ENCODE peak calls at places on chromosomes 3 and 15, in nine cellular contexts. W is foreskin fibroblast; V is sciatic nerve; O is activated T-helper 1 cell treated with anti-CD3 and anti-CD28 coated beads, Interleukin-2, amount 50 U/mL, for 16 hours; E is endothelial cell; B is anterior cingulate cortex; I is GM12878; P is fibroblast of lung; X is left colon. C is an unnamed sample.

GRCh38 chr15:100627789-100628395 is 25.5 kb downstream of the ASB7 start:
- DNase-seq in X (peak), W (peak), P (peak), E (peak), I (peak), B (peak), O (peak), V (peak), C (peak)

GRCh38 chr3:112460519-112460918 is 38.8 kb downstream of the BTLA start:
- DNase-seq in W (no peak), I (peak), V (no peak), P (no peak), X (no peak), O (no peak), B (no peak), E (no peak), C (no peak)

GRCh38 chr3:196412704-196413103 is 19.5 kb downstream of the UBXN7 start:
- DNase-seq in I (peak), E (no peak), P (no peak), B (no peak), X (no peak), W (no peak), V (no peak), O (no peak), C (no peak)

GRCh38 chr3:61562042-61562809 is 855 bp downstream of the PTPRG start:
- DNase-seq in E (peak), V (peak), O (no peak), W (peak), P (no peak), X (no peak), I (no peak), B (no peak), C (no peak)

GRCh38 chr15:80512729-80513670 is 108.8 kb downstream of the ARNT2 start:
- DNase-seq in X (no peak), W (peak), E (no peak), I (no peak), P (peak), V (no peak), O (no peak), B (peak), C (no peak)

GRCh38 chr3:169308654-169309325 is 354.7 kb downstream of the MECOM start:
- DNase-seq in V (no peak), X (no peak), E (no peak), W (no peak), P (peak), O (no peak), B (no peak), I (no peak), C (no peak)

GRCh38 chr3:63872135-63872924 is 8.7 kb downstream of the ATXN7 start:
- DNase-seq in B (no peak), O (no peak), V (no peak), W (peak), X (no peak), P (peak), E (no peak), I (no peak), C (no peak)

GRCh38 chr15:70251246-70251990 is 153.7 kb upstream of the TLE3 start:
- DNase-seq in W (no peak), O (no peak), I (no peak), X (no peak), V (peak), B (no peak), E (no peak), P (no peak), C (no peak)

GRCh38 chr3:52820741-52821140 is 9.7 kb downstream of the ITIH4 start:
- DNase-seq in P (no peak), I (no peak), X (no peak), V (no peak), O (no peak), W (peak), E (peak), B (no peak), C (no peak)

GRCh38 chr15:62112616-62113593 is 46.1 kb downstream of the C2CD4A start:
- DNase-seq in P (peak), O (no peak), E (no peak), X (no peak), W (peak), B (no peak), V (no peak), I (no peak), C (no peak)

GRCh38 chr15:74812533-74812932 is at the start of gene LMAN1L:
- DNase-seq in V (no peak), O (no peak), B (no peak), E (no peak), I (no peak), P (no peak), X (no peak), W (no peak), C (no peak)

GRCh38 chr15:90315276-90315982 is 36.7 kb upstream of the ZNF774 start:
- DNase-seq in X (peak), I (no peak), W (peak), B (peak), P (peak), O (no peak), E (no peak), V (peak), C (no peak)

GRCh38 chr15:75811616-75812015 is 31.6 kb upstream of the UBE2Q2 start:
- DNase-seq in P (no peak), I (no peak), V (no peak), O (no peak), W (no peak), E (no peak), X (no peak), B (no peak), C (no peak)

GRCh38 chr15:41825145-41825544 is 2.7 kb upstream of the JMJD7 start:
- DNase-seq in E (no peak), O (no peak), X (no peak), B (no peak), I (no peak), W (peak), P (no peak), V (no peak), C (no peak)

GRCh38 chr3:173221010-173221409 is 80.0 kb upstream of the SPATA16 start:
- DNase-seq in O (no peak), E (no peak), W (no peak), V (no peak), I (no peak), X (no peak), P (peak), B (no peak), C (no peak)

GRCh38 chr3:141858312-141858711 is 18.1 kb upstream of the ATP1B3 start:
- DNase-seq in E (no peak), X (no peak), V (no peak), P (no peak), O (no peak), I (no peak), W (no peak), B (no peak), C (no peak)

GRCh38 chr3:48855681-48856447 is 8.2 kb upstream of the PRKAR2A start:
- DNase-seq in I (no peak), O (no peak), X (peak), V (no peak), B (no peak), W (no peak), E (no peak), P (no peak), C (no peak)

GRCh38 chr3:15796771-15797599 is 794 bp downstream of the ANKRD28 start:
- DNase-seq in P (peak), E (no peak), B (no peak), W (peak), O (no peak), V (no peak), X (no peak), I (no peak), C (peak)

GRCh38 chr15:47431501-47431900 is 285.8 kb upstream of the SEMA6D start:
- DNase-seq in O (no peak), V (no peak), E (no peak), W (peak), I (no peak), X (no peak), B (no peak), P (peak), C (no peak)

GRCh38 chr15:80180986-80181385 is 28.2 kb downstream of the FAH start:
- DNase-seq in I (no peak), V (no peak), W (no peak), E (no peak), B (no peak), P (no peak), O (no peak), X (no peak), C (no peak)

GRCh38 chr15:31327674-31328424 is 1.2 kb downstream of the KLF13 start:
- DNase-seq in B (peak), V (peak), P (peak), E (peak), X (peak), O (peak), W (peak), I (no peak), C (no peak)

GRCh38 chr3:30700702-30701321 is 94.4 kb downstream of the TGFBR2 start:
- DNase-seq in B (no peak), I (no peak), X (no peak), O (no peak), P (no peak), W (no peak), V (no peak), E (no peak), C (no peak)

GRCh38 chr3:197082871-197083270 is 53.3 kb upstream of the MELTF start:
- DNase-seq in V (no peak), O (no peak), I (no peak), E (no peak), B (no peak), P (peak), X (no peak), W (peak), C (no peak)

GRCh38 chr15:28178727-28179126 is 79.6 kb upstream of the OCA2 start:
- DNase-seq in I (no peak), O (no peak), B (no peak), P (no peak), X (no peak), E (no peak), V (no peak), W (no peak), C (no peak)

GRCh38 chr15:58487041-58487723 is 55.4 kb downstream of the LIPC start:
- DNase-seq in P (no peak), O (no peak), B (no peak), I (no peak), X (no peak), E (no peak), W (peak), V (no peak), C (no peak)

GRCh38 chr15:88303455-88303854 is 46.9 kb upstream of the NTRK3 start:
- DNase-seq in O (no peak), P (no peak), V (no peak), W (no peak), X (no peak), B (no peak), I (no peak), E (no peak), C (no peak)

GRCh38 chr3:43512749-43513404 is 108.9 kb downstream of the ANO10 start:
- DNase-seq in I (no peak), O (no peak), E (no peak), B (no peak), X (no peak), W (peak), V (no peak), P (peak), C (no peak)

C was measured in caudate nucleus.